ENCODE peak calls at places on chromosomes 7 and 10, in ten cellular contexts. K is CD4-positive, alpha-beta T cell; H is ELF-1; P is fibroblast of the conjunctiva; N is ureter; Q is heart right ventricle; T is T-cell; F is T-helper 9 cell; L is GM19239; Z is small intestine. I is an unnamed sample.

GRCh38 chr7:36301914-36302771 is 87.5 kb upstream of the ANLN start:
- DNase-seq in K (no peak), H (peak), P (no peak), N (no peak), Q (no peak), T (no peak), F (no peak), L (no peak), Z (no peak), I (no peak)

GRCh38 chr10:125284875-125285597 is 124.7 kb upstream of the CTBP2 start:
- DNase-seq in K (no peak), H (peak), P (no peak), N (no peak), Q (no peak), T (no peak), F (no peak), L (no peak), Z (peak), I (peak)

GRCh38 chr7:87354749-87355148 is 9.3 kb downstream of the CROT start:
- DNase-seq in K (no peak), H (no peak), P (no peak), N (no peak), Q (no peak), T (no peak), F (no peak), L (no peak), Z (no peak), I (no peak)

GRCh38 chr10:98045785-98046389 is 15.5 kb upstream of the CRTAC1 start:
- DNase-seq in K (peak), H (peak), P (peak), N (peak), Q (peak), T (peak), F (peak), L (no peak), Z (peak), I (peak)

GRCh38 chr7:159061674-159062212 is 82.9 kb downstream of the VIPR2 start:
- DNase-seq in K (no peak), H (peak), P (no peak), N (no peak), Q (no peak), T (no peak), F (no peak), L (no peak), Z (no peak), I (no peak)

GRCh38 chr7:23012797-23013714 is 874 bp downstream of the HYCC1 start:
- DNase-seq in K (no peak), H (peak), P (no peak), N (peak), Q (peak), T (no peak), F (peak), L (no peak), Z (peak), I (no peak)

GRCh38 chr10:72274213-72274729 is 547 bp downstream of the DDIT4 start:
- DNase-seq in K (no peak), H (peak), P (no peak), N (peak), Q (peak), T (no peak), F (no peak), L (no peak), Z (no peak), I (no peak)

GRCh38 chr7:148686312-148686937 is 12.3 kb upstream of the CUL1 start:
- DNase-seq in K (no peak), H (peak), P (no peak), N (no peak), Q (no peak), T (no peak), F (no peak), L (no peak), Z (no peak), I (no peak)

GRCh38 chr10:31602541-31603244 is 283.7 kb downstream of the ZEB1 start:
- DNase-seq in K (no peak), H (peak), P (peak), N (peak), Q (peak), T (no peak), F (no peak), L (no peak), Z (peak), I (no peak)

GRCh38 chr7:30206942-30207341 is 72.2 kb downstream of the MTURN start:
- DNase-seq in K (no peak), H (peak), P (no peak), N (no peak), Q (no peak), T (no peak), F (no peak), L (no peak), Z (no peak), I (no peak)

GRCh38 chr10:128448796-128449195 is 322.6 kb upstream of the MKI67 start:
- DNase-seq in K (no peak), H (no peak), P (no peak), N (no peak), Q (no peak), T (no peak), F (no peak), L (no peak), Z (no peak), I (no peak)

GRCh38 chr7:135154734-135155133 is 6.9 kb downstream of the TMEM140 start:
- DNase-seq in K (no peak), H (no peak), P (no peak), N (no peak), Q (no peak), T (no peak), F (no peak), L (no peak), Z (no peak), I (no peak)

GRCh38 chr10:113020425-113020753 is 70.3 kb downstream of the TCF7L2 start:
- DNase-seq in K (no peak), H (no peak), P (no peak), N (no peak), Q (no peak), T (no peak), F (no peak), L (no peak), Z (no peak), I (no peak)

GRCh38 chr10:125084191-125085186 is 75.9 kb downstream of the CTBP2 start:
- DNase-seq in K (no peak), H (peak), P (peak), N (no peak), Q (peak), T (no peak), F (no peak), L (no peak), Z (peak), I (no peak)